ENCODE peak calls at places on chromosome 21, in four cellular contexts. One of them, this sample, is unnamed.

GRCh38 chr21:25283720-25284119 is 323.6 kb downstream of the MRPL39 start:
- DNase-seq in H9: peak
- DNase-seq in neuronal stem cell: peak
- DNase-seq in left ventricle myocardium inferior: no peak
- DNase-seq in this sample: no peak

GRCh38 chr21:42746593-42747266 is 93.3 kb downstream of the PDE9A start:
- DNase-seq in H9: no peak
- DNase-seq in neuronal stem cell: no peak
- DNase-seq in left ventricle myocardium inferior: peak
- DNase-seq in this sample: no peak

GRCh38 chr21:41709965-41710822 is 56.7 kb downstream of the RIPK4 start:
- DNase-seq in H9: no peak
- DNase-seq in neuronal stem cell: no peak
- DNase-seq in left ventricle myocardium inferior: no peak
- DNase-seq in this sample: no peak

GRCh38 chr21:16588433-16588860 is 858.7 kb downstream of the USP25 start:
- DNase-seq in H9: peak
- DNase-seq in neuronal stem cell: peak
- DNase-seq in left ventricle myocardium inferior: peak
- DNase-seq in this sample: peak

GRCh38 chr21:15319727-15320126 is 254.9 kb upstream of the NRIP1 start:
- DNase-seq in H9: no peak
- DNase-seq in neuronal stem cell: no peak
- DNase-seq in left ventricle myocardium inferior: no peak
- DNase-seq in this sample: no peak

GRCh38 chr21:26079376-26079775 is 91.2 kb downstream of the APP start:
- DNase-seq in H9: no peak
- DNase-seq in neuronal stem cell: no peak
- DNase-seq in left ventricle myocardium inferior: no peak
- DNase-seq in this sample: no peak

GRCh38 chr21:18387994-18388393 is 15.6 kb downstream of the TMPRSS15 start:
- DNase-seq in H9: no peak
- DNase-seq in neuronal stem cell: no peak
- DNase-seq in left ventricle myocardium inferior: no peak
- DNase-seq in this sample: no peak

GRCh38 chr21:42863504-42863870 is 15.9 kb downstream of the WDR4 start:
- DNase-seq in H9: no peak
- DNase-seq in neuronal stem cell: no peak
- DNase-seq in left ventricle myocardium inferior: no peak
- DNase-seq in this sample: no peak

GRCh38 chr21:45333583-45334121 is 46.0 kb upstream of the POFUT2 start:
- DNase-seq in H9: peak
- DNase-seq in neuronal stem cell: no peak
- DNase-seq in left ventricle myocardium inferior: peak
- DNase-seq in this sample: peak

GRCh38 chr21:28537371-28538079 is 455.2 kb downstream of the LTN1 start:
- DNase-seq in H9: no peak
- DNase-seq in neuronal stem cell: no peak
- DNase-seq in left ventricle myocardium inferior: no peak
- DNase-seq in this sample: peak

GRCh38 chr21:14864211-14865021 is 200.4 kb downstream of the NRIP1 start:
- DNase-seq in H9: peak
- DNase-seq in neuronal stem cell: peak
- DNase-seq in left ventricle myocardium inferior: peak
- DNase-seq in this sample: peak

GRCh38 chr21:15775291-15775690 is 45.5 kb downstream of the USP25 start:
- DNase-seq in H9: no peak
- DNase-seq in neuronal stem cell: no peak
- DNase-seq in left ventricle myocardium inferior: no peak
- DNase-seq in this sample: peak

GRCh38 chr21:45091540-45092322 is 17.4 kb downstream of the ADARB1 start:
- DNase-seq in H9: no peak
- DNase-seq in neuronal stem cell: no peak
- DNase-seq in left ventricle myocardium inferior: no peak
- DNase-seq in this sample: no peak

GRCh38 chr21:37452222-37452621 is 85.6 kb downstream of the DYRK1A start:
- DNase-seq in H9: no peak
- DNase-seq in neuronal stem cell: no peak
- DNase-seq in left ventricle myocardium inferior: peak
- DNase-seq in this sample: peak

GRCh38 chr21:39030127-39030884 is 152.9 kb downstream of the PSMG1 start:
- DNase-seq in H9: peak
- DNase-seq in neuronal stem cell: no peak
- DNase-seq in left ventricle myocardium inferior: no peak
- DNase-seq in this sample: no peak

GRCh38 chr21:31370893-31371652 is 27.0 kb upstream of the TIAM1 start:
- DNase-seq in H9: no peak
- DNase-seq in neuronal stem cell: no peak
- DNase-seq in left ventricle myocardium inferior: peak
- DNase-seq in this sample: peak

GRCh38 chr21:35469446-35469845 is 420.3 kb upstream of the RUNX1 start:
- DNase-seq in H9: no peak
- DNase-seq in neuronal stem cell: no peak
- DNase-seq in left ventricle myocardium inferior: no peak
- DNase-seq in this sample: no peak